ENCODE peak calls at places on chromosomes 11 and 22, in nine cellular contexts. One of them, this sample, is unnamed.

GRCh38 chr22:44926124-44926475 is 83.7 kb downstream of the PHF21B start:
- DNase-seq in mammary epithelial cell: no peak
- DNase-seq in fibroblast of lung: no peak
- DNase-seq in IMR-90: no peak
- DNase-seq in endothelial cell of umbilical vein: no peak
- DNase-seq in adipocyte: no peak
- DNase-seq in neuronal stem cell: no peak
- DNase-seq in H9: no peak
- DNase-seq in PC-3: no peak
- DNase-seq in this sample: no peak

GRCh38 chr11:118533769-118534729 is 3.1 kb downstream of the TMEM25 start:
- DNase-seq in neuronal stem cell: no peak
- DNase-seq in fibroblast of lung: no peak
- DNase-seq in adipocyte: no peak
- DNase-seq in mammary epithelial cell: no peak
- DNase-seq in endothelial cell of umbilical vein: no peak
- DNase-seq in IMR-90: no peak
- DNase-seq in PC-3: no peak
- DNase-seq in H9: no peak
- DNase-seq in this sample: no peak

GRCh38 chr11:23310276-23310675 is 450.0 kb upstream of the CCDC179 start:
- DNase-seq in endothelial cell of umbilical vein: no peak
- DNase-seq in adipocyte: peak
- DNase-seq in IMR-90: peak
- DNase-seq in PC-3: peak
- DNase-seq in H9: no peak
- DNase-seq in mammary epithelial cell: no peak
- DNase-seq in fibroblast of lung: no peak
- DNase-seq in neuronal stem cell: no peak
- DNase-seq in this sample: no peak

GRCh38 chr11:63478896-63479295 is 12.1 kb downstream of the PLAAT5 start:
- DNase-seq in mammary epithelial cell: peak
- DNase-seq in neuronal stem cell: peak
- DNase-seq in IMR-90: peak
- DNase-seq in fibroblast of lung: peak
- DNase-seq in PC-3: peak
- DNase-seq in H9: peak
- DNase-seq in endothelial cell of umbilical vein: peak
- DNase-seq in adipocyte: peak
- DNase-seq in this sample: peak

GRCh38 chr11:1260023-1260501 is 37.2 kb downstream of the MUC5B start:
- DNase-seq in PC-3: peak
- DNase-seq in mammary epithelial cell: no peak
- DNase-seq in H9: peak
- DNase-seq in neuronal stem cell: no peak
- DNase-seq in fibroblast of lung: peak
- DNase-seq in IMR-90: no peak
- DNase-seq in endothelial cell of umbilical vein: no peak
- DNase-seq in adipocyte: peak
- DNase-seq in this sample: no peak

GRCh38 chr22:35132568-35132967 is 66.6 kb downstream of the ISX start:
- DNase-seq in PC-3: no peak
- DNase-seq in endothelial cell of umbilical vein: no peak
- DNase-seq in adipocyte: no peak
- DNase-seq in fibroblast of lung: no peak
- DNase-seq in H9: no peak
- DNase-seq in mammary epithelial cell: no peak
- DNase-seq in neuronal stem cell: no peak
- DNase-seq in IMR-90: no peak
- DNase-seq in this sample: no peak

GRCh38 chr11:32297629-32298028 is 137.7 kb downstream of the WT1 start:
- DNase-seq in IMR-90: peak
- DNase-seq in endothelial cell of umbilical vein: peak
- DNase-seq in H9: no peak
- DNase-seq in mammary epithelial cell: peak
- DNase-seq in adipocyte: peak
- DNase-seq in fibroblast of lung: peak
- DNase-seq in PC-3: peak
- DNase-seq in neuronal stem cell: no peak
- DNase-seq in this sample: no peak

GRCh38 chr22:36081023-36081431 is 52.4 kb upstream of the RBFOX2 start:
- DNase-seq in endothelial cell of umbilical vein: no peak
- DNase-seq in adipocyte: peak
- DNase-seq in IMR-90: peak
- DNase-seq in mammary epithelial cell: peak
- DNase-seq in H9: no peak
- DNase-seq in neuronal stem cell: no peak
- DNase-seq in PC-3: no peak
- DNase-seq in fibroblast of lung: peak
- DNase-seq in this sample: no peak

GRCh38 chr22:36767035-36767775 is 8.7 kb downstream of the IFT27 start:
- DNase-seq in PC-3: no peak
- DNase-seq in adipocyte: no peak
- DNase-seq in fibroblast of lung: no peak
- DNase-seq in IMR-90: no peak
- DNase-seq in mammary epithelial cell: no peak
- DNase-seq in H9: peak
- DNase-seq in endothelial cell of umbilical vein: no peak
- DNase-seq in neuronal stem cell: no peak
- DNase-seq in this sample: no peak

GRCh38 chr11:124961972-124962609 is 8.1 kb downstream of the CCDC15 start:
- DNase-seq in PC-3: peak
- DNase-seq in endothelial cell of umbilical vein: peak
- DNase-seq in neuronal stem cell: peak
- DNase-seq in fibroblast of lung: peak
- DNase-seq in adipocyte: peak
- DNase-seq in H9: no peak
- DNase-seq in mammary epithelial cell: peak
- DNase-seq in IMR-90: peak
- DNase-seq in this sample: peak

GRCh38 chr22:48744283-48744641 is 1083.4 kb downstream of the BRD1 start:
- DNase-seq in adipocyte: no peak
- DNase-seq in endothelial cell of umbilical vein: no peak
- DNase-seq in neuronal stem cell: no peak
- DNase-seq in mammary epithelial cell: no peak
- DNase-seq in fibroblast of lung: no peak
- DNase-seq in IMR-90: no peak
- DNase-seq in PC-3: no peak
- DNase-seq in H9: no peak
- DNase-seq in this sample: no peak

GRCh38 chr22:21865041-21865440 is 2.4 kb downstream of the MAPK1 start:
- DNase-seq in IMR-90: peak
- DNase-seq in mammary epithelial cell: peak
- DNase-seq in adipocyte: peak
- DNase-seq in H9: no peak
- DNase-seq in endothelial cell of umbilical vein: peak
- DNase-seq in PC-3: peak
- DNase-seq in neuronal stem cell: no peak
- DNase-seq in fibroblast of lung: peak
- DNase-seq in this sample: no peak
- H3K9ac ChIP-seq in IMR-90: no peak
- H3K9ac ChIP-seq in mammary epithelial cell: peak
- H3K9ac ChIP-seq in adipocyte: peak
- H3K9ac ChIP-seq in H9: no peak
- H3K9ac ChIP-seq in endothelial cell of umbilical vein: peak
- H3K9ac ChIP-seq in PC-3: no peak
- H3K9ac ChIP-seq in neuronal stem cell: no peak
- H3K9ac ChIP-seq in fibroblast of lung: no peak
- H3K9ac ChIP-seq in this sample: no peak

GRCh38 chr11:46351148-46351547 is 3.9 kb downstream of the DGKZ start:
- DNase-seq in endothelial cell of umbilical vein: no peak
- DNase-seq in PC-3: no peak
- DNase-seq in adipocyte: no peak
- DNase-seq in mammary epithelial cell: no peak
- DNase-seq in neuronal stem cell: no peak
- DNase-seq in H9: no peak
- DNase-seq in IMR-90: no peak
- DNase-seq in fibroblast of lung: no peak
- DNase-seq in this sample: no peak

GRCh38 chr11:46353706-46354105 is 6.4 kb downstream of the DGKZ start:
- DNase-seq in PC-3: no peak
- DNase-seq in IMR-90: peak
- DNase-seq in mammary epithelial cell: peak
- DNase-seq in neuronal stem cell: no peak
- DNase-seq in H9: no peak
- DNase-seq in adipocyte: no peak
- DNase-seq in fibroblast of lung: no peak
- DNase-seq in endothelial cell of umbilical vein: no peak
- DNase-seq in this sample: no peak

GRCh38 chr11:46352063-46352841 is 5.0 kb downstream of the DGKZ start:
- DNase-seq in endothelial cell of umbilical vein: peak
- DNase-seq in H9: peak
- DNase-seq in mammary epithelial cell: peak
- DNase-seq in PC-3: peak
- DNase-seq in IMR-90: no peak
- DNase-seq in adipocyte: peak
- DNase-seq in neuronal stem cell: no peak
- DNase-seq in fibroblast of lung: peak
- DNase-seq in this sample: no peak

GRCh38 chr11:46350695-46351094 is 3.4 kb downstream of the DGKZ start:
- DNase-seq in neuronal stem cell: no peak
- DNase-seq in fibroblast of lung: no peak
- DNase-seq in adipocyte: no peak
- DNase-seq in H9: no peak
- DNase-seq in mammary epithelial cell: no peak
- DNase-seq in PC-3: no peak
- DNase-seq in endothelial cell of umbilical vein: no peak
- DNase-seq in IMR-90: no peak
- DNase-seq in this sample: no peak

GRCh38 chr11:46351606-46352005 is 4.3 kb downstream of the DGKZ start:
- DNase-seq in neuronal stem cell: no peak
- DNase-seq in mammary epithelial cell: no peak
- DNase-seq in IMR-90: no peak
- DNase-seq in PC-3: no peak
- DNase-seq in H9: no peak
- DNase-seq in adipocyte: no peak
- DNase-seq in endothelial cell of umbilical vein: no peak
- DNase-seq in fibroblast of lung: no peak
- DNase-seq in this sample: no peak
- H3K9ac ChIP-seq in neuronal stem cell: no peak
- H3K9ac ChIP-seq in mammary epithelial cell: no peak
- H3K9ac ChIP-seq in IMR-90: no peak
- H3K9ac ChIP-seq in PC-3: no peak
- H3K9ac ChIP-seq in H9: no peak
- H3K9ac ChIP-seq in adipocyte: peak
- H3K9ac ChIP-seq in endothelial cell of umbilical vein: no peak
- H3K9ac ChIP-seq in fibroblast of lung: no peak
- H3K9ac ChIP-seq in this sample: peak

GRCh38 chr11:99535406-99535805 is 514.7 kb downstream of the CNTN5 start:
- DNase-seq in mammary epithelial cell: no peak
- DNase-seq in IMR-90: no peak
- DNase-seq in fibroblast of lung: no peak
- DNase-seq in neuronal stem cell: no peak
- DNase-seq in endothelial cell of umbilical vein: no peak
- DNase-seq in adipocyte: no peak
- DNase-seq in PC-3: no peak
- DNase-seq in H9: no peak
- DNase-seq in this sample: no peak

GRCh38 chr11:99535819-99536218 is 515.1 kb downstream of the CNTN5 start:
- DNase-seq in mammary epithelial cell: no peak
- DNase-seq in IMR-90: no peak
- DNase-seq in adipocyte: no peak
- DNase-seq in fibroblast of lung: no peak
- DNase-seq in PC-3: peak
- DNase-seq in neuronal stem cell: no peak
- DNase-seq in endothelial cell of umbilical vein: no peak
- DNase-seq in H9: no peak
- DNase-seq in this sample: no peak

GRCh38 chr11:99534812-99535211 is 514.1 kb downstream of the CNTN5 start:
- DNase-seq in H9: no peak
- DNase-seq in PC-3: peak
- DNase-seq in fibroblast of lung: peak
- DNase-seq in endothelial cell of umbilical vein: no peak
- DNase-seq in mammary epithelial cell: no peak
- DNase-seq in adipocyte: peak
- DNase-seq in IMR-90: peak
- DNase-seq in neuronal stem cell: no peak
- DNase-seq in this sample: no peak

GRCh38 chr11:99531468-99531867 is 510.7 kb downstream of the CNTN5 start:
- DNase-seq in adipocyte: no peak
- DNase-seq in endothelial cell of umbilical vein: no peak
- DNase-seq in fibroblast of lung: no peak
- DNase-seq in mammary epithelial cell: no peak
- DNase-seq in H9: no peak
- DNase-seq in neuronal stem cell: no peak
- DNase-seq in IMR-90: no peak
- DNase-seq in PC-3: no peak
- DNase-seq in this sample: no peak
- H3K9ac ChIP-seq in adipocyte: no peak
- H3K9ac ChIP-seq in endothelial cell of umbilical vein: no peak
- H3K9ac ChIP-seq in fibroblast of lung: no peak
- H3K9ac ChIP-seq in mammary epithelial cell: no peak
- H3K9ac ChIP-seq in H9: no peak
- H3K9ac ChIP-seq in neuronal stem cell: no peak
- H3K9ac ChIP-seq in IMR-90: no peak
- H3K9ac ChIP-seq in PC-3: no peak
- H3K9ac ChIP-seq in this sample: no peak

GRCh38 chr22:29451863-29452262 is 13.5 kb downstream of the RFPL1 start:
- DNase-seq in fibroblast of lung: no peak
- DNase-seq in H9: no peak
- DNase-seq in IMR-90: no peak
- DNase-seq in PC-3: no peak
- DNase-seq in neuronal stem cell: no peak
- DNase-seq in mammary epithelial cell: no peak
- DNase-seq in adipocyte: no peak
- DNase-seq in endothelial cell of umbilical vein: no peak
- DNase-seq in this sample: no peak

GRCh38 chr22:29449296-29449863 is 11.0 kb downstream of the RFPL1 start:
- DNase-seq in endothelial cell of umbilical vein: no peak
- DNase-seq in IMR-90: no peak
- DNase-seq in neuronal stem cell: no peak
- DNase-seq in PC-3: no peak
- DNase-seq in mammary epithelial cell: no peak
- DNase-seq in adipocyte: no peak
- DNase-seq in fibroblast of lung: no peak
- DNase-seq in H9: no peak
- DNase-seq in this sample: no peak

GRCh38 chr22:29445508-29445907 is 7.1 kb downstream of the RFPL1 start:
- DNase-seq in neuronal stem cell: no peak
- DNase-seq in adipocyte: no peak
- DNase-seq in mammary epithelial cell: no peak
- DNase-seq in H9: no peak
- DNase-seq in fibroblast of lung: no peak
- DNase-seq in endothelial cell of umbilical vein: no peak
- DNase-seq in IMR-90: no peak
- DNase-seq in PC-3: no peak
- DNase-seq in this sample: no peak

GRCh38 chr22:29454186-29454745 is 15.9 kb downstream of the RFPL1 start:
- DNase-seq in fibroblast of lung: no peak
- DNase-seq in IMR-90: no peak
- DNase-seq in mammary epithelial cell: no peak
- DNase-seq in H9: no peak
- DNase-seq in neuronal stem cell: no peak
- DNase-seq in adipocyte: no peak
- DNase-seq in PC-3: no peak
- DNase-seq in endothelial cell of umbilical vein: no peak
- DNase-seq in this sample: no peak

DNA sequence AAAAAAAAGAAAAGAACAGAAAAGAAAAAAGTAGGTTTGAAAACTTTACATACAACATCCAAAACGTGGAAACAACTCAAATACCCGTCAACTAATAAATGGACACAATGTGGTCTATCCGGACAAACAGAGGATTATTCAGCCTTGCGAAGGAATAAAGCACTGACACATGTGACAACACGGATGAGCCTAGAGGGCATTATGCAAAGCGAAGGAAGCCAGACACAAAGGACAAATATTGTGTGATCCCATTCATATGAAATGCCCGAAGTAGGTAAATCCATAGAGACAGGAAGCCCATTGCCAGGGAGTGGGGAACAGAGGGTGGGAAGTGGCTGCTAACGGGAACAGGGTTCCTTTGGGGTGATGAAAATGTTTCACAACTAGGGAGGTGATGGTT is 11.8 kb downstream of the RFPL1 start:
- DNase-seq in IMR-90: no peak
- DNase-seq in H9: no peak
- DNase-seq in endothelial cell of umbilical vein: no peak
- DNase-seq in neuronal stem cell: no peak
- DNase-seq in adipocyte: no peak
- DNase-seq in mammary epithelial cell: no peak
- DNase-seq in fibroblast of lung: no peak
- DNase-seq in PC-3: no peak
- DNase-seq in this sample: no peak
- H3K9ac ChIP-seq in IMR-90: no peak
- H3K9ac ChIP-seq in H9: no peak
- H3K9ac ChIP-seq in endothelial cell of umbilical vein: no peak
- H3K9ac ChIP-seq in neuronal stem cell: no peak
- H3K9ac ChIP-seq in adipocyte: no peak
- H3K9ac ChIP-seq in mammary epithelial cell: no peak
- H3K9ac ChIP-seq in fibroblast of lung: no peak
- H3K9ac ChIP-seq in PC-3: no peak
- H3K9ac ChIP-seq in this sample: no peak